ENCODE peak calls at places on chromosome 15, in eight cellular contexts. E is A549, Q is WTC11, I is HCT116, R is endothelial cell of umbilical vein, G is SK-N-SH, O is K562, U is HepG2. V is an unnamed sample.

GRCh38 chr15:35327789-35328188 is 218.2 kb downstream of the DPH6 start:
- DNase-seq in E (peak; percentile 14), Q (no peak), I (no peak), R (no peak), G (no peak), O (no peak), U (no peak), V (no peak)

GRCh38 chr15:100663066-100663465 is 60.7 kb downstream of the ASB7 start:
- DNase-seq in E (peak; percentile 48), Q (peak; percentile 59), I (peak; percentile 36), R (no peak), G (peak; percentile 64), O (peak; percentile 50), U (no peak), V (peak; percentile 43)

GRCh38 chr15:48681274-48681840 is 35.8 kb upstream of the FBN1 start:
- DNase-seq in E (no peak), Q (no peak), I (no peak), R (no peak), G (peak; percentile 14), O (no peak), U (no peak), V (no peak)

GRCh38 chr15:26222781-26223180 is 359.7 kb upstream of the ATP10A start:
- DNase-seq in E (no peak), Q (no peak), I (no peak), R (no peak), G (no peak), O (no peak), U (no peak), V (no peak)

GRCh38 chr15:80999623-81000036 is 1.1 kb upstream of the TLNRD1 start:
- DNase-seq in E (no peak), Q (no peak), I (peak; percentile 63), R (no peak), G (no peak), O (peak; percentile 54), U (no peak), V (peak; percentile 44)

GRCh38 chr15:97791824-97792792 is 168.4 kb upstream of the ARRDC4 start:
- DNase-seq in E (no peak), Q (peak; percentile 28), I (no peak), R (no peak), G (no peak), O (no peak), U (no peak), V (no peak)

GRCh38 chr15:45048784-45049631 is 26.0 kb downstream of the SORD start:
- DNase-seq in E (no peak), Q (no peak), I (no peak), R (no peak), G (no peak), O (peak; percentile 92), U (no peak), V (peak; percentile 93)

GRCh38 chr15:88745696-88746095 is 57.5 kb upstream of the ACAN start:
- DNase-seq in E (no peak), Q (no peak), I (no peak), R (no peak), G (no peak), O (no peak), U (no peak), V (no peak)

GRCh38 chr15:29988689-29989088 is 94.1 kb upstream of the GOLGA8J start:
- DNase-seq in E (no peak), Q (no peak), I (no peak), R (peak; percentile 14), G (no peak), O (no peak), U (no peak), V (no peak)

GRCh38 chr15:90837052-90837621 is 31.3 kb upstream of the FURIN start:
- DNase-seq in E (no peak), Q (no peak), I (no peak), R (no peak), G (no peak), O (no peak), U (no peak), V (no peak)

GRCh38 chr15:81473946-81474345 is 99.9 kb upstream of the TMC3 start:
- DNase-seq in E (no peak), Q (no peak), I (no peak), R (no peak), G (no peak), O (no peak), U (no peak), V (no peak)

GRCh38 chr15:78065284-78065872 is 12.1 kb downstream of the TBC1D2B start:
- DNase-seq in E (no peak), Q (peak; percentile 5), I (no peak), R (peak; percentile 68), G (no peak), O (no peak), U (peak; percentile 99), V (peak; percentile 95)

GRCh38 chr15:30940359-30940758 is 36.6 kb downstream of the FAN1 start:
- DNase-seq in E (peak; percentile 23), Q (no peak), I (no peak), R (no peak), G (no peak), O (no peak), U (no peak), V (no peak)

GRCh38 chr15:31523655-31524049 is 197.0 kb downstream of the KLF13 start:
- DNase-seq in E (no peak), Q (no peak), I (no peak), R (no peak), G (no peak), O (no peak), U (peak; percentile 3), V (no peak)

GRCh38 chr15:40293006-40293405 is 10.1 kb upstream of the ANKRD63 start:
- DNase-seq in E (no peak), Q (no peak), I (no peak), R (no peak), G (no peak), O (no peak), U (no peak), V (no peak)

GRCh38 chr15:61367953-61368352 is 138.9 kb upstream of the RORA start:
- DNase-seq in E (peak; percentile 17), Q (peak; percentile 28), I (no peak), R (no peak), G (no peak), O (no peak), U (no peak), V (no peak)

GRCh38 chr15:82530606-82531379 is 9.5 kb downstream of the RPS17 start:
- DNase-seq in E (peak; percentile 86), Q (peak; percentile 82), I (peak; percentile 73), R (peak; percentile 78), G (peak; percentile 82), O (peak; percentile 79), U (peak; percentile 67), V (peak; percentile 58)

GRCh38 chr15:90530250-90531051 is 728 bp downstream of the CRTC3 start:
- DNase-seq in E (peak; percentile 40), Q (peak; percentile 38), I (no peak), R (peak; percentile 51), G (peak; percentile 86), O (peak; percentile 68), U (no peak), V (peak; percentile 68)

GRCh38 chr15:37094542-37095196 is 5.7 kb downstream of the MEIS2 start:
- DNase-seq in E (no peak), Q (no peak), I (no peak), R (peak; percentile 35), G (no peak), O (no peak), U (no peak), V (no peak)

GRCh38 chr15:33243393-33243792 is 48.9 kb upstream of the FMN1 start:
- DNase-seq in E (peak; percentile 18), Q (no peak), I (no peak), R (no peak), G (no peak), O (no peak), U (no peak), V (no peak)

GRCh38 chr15:60830479-60830878 is 351.5 kb upstream of the ICE2 start:
- DNase-seq in E (no peak), Q (no peak), I (no peak), R (no peak), G (no peak), O (no peak), U (no peak), V (no peak)

GRCh38 chr15:57503051-57503702 is 88.5 kb upstream of the MYZAP start:
- DNase-seq in E (peak; percentile 35), Q (peak; percentile 64), I (no peak), R (no peak), G (no peak), O (peak; percentile 62), U (peak; percentile 25), V (peak; percentile 9)
- TF ChIP-seq CTCF in E (no peak), Q (peak; percentile 48), I (peak; percentile 10), R (peak; percentile 14), G (peak; percentile 21), O (peak; percentile 57), U (peak; percentile 54), V (peak; percentile 40)

GRCh38 chr15:76105911-76106310 is 46.1 kb downstream of the TMEM266 start:
- DNase-seq in E (no peak), Q (no peak), I (no peak), R (no peak), G (no peak), O (no peak), U (no peak), V (no peak)
- TF ChIP-seq MAX in E (no peak), Q (no peak), I (no peak), R (no peak), G (no peak), O (no peak), U (no peak), V (no peak)

DNA sequence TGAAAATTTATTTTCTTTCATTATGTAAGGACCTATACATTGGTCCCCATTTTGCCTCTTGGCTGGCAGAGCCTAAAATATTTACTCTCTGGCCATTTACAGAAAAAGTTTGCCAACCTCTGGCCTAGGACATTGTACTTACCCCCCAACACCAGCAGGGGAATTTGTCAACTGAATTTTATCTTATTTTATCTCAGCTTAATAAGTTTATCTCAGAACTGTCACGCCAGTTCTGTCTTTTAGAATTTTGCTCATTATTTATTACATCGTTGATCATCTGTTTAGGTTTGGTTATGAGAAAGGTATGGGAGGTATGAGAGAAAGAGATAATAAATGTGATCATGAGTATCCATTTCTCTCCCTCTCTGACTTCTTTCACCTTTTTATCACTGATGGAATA is 38.3 kb downstream of the CHD2 start:
- DNase-seq in E (no peak), Q (no peak), I (no peak), R (no peak), G (no peak), O (no peak), U (no peak), V (no peak)
- TF ChIP-seq CTCF in E (no peak), Q (peak; percentile 25), I (no peak), R (no peak), G (peak; percentile 43), O (no peak), U (no peak), V (peak; percentile 12)

GRCh38 chr15:66826504-66826903 is 124.5 kb downstream of the SMAD6 start:
- DNase-seq in E (no peak), Q (no peak), I (no peak), R (no peak), G (no peak), O (no peak), U (no peak), V (no peak)

GRCh38 chr15:66825731-66826130 is 123.7 kb downstream of the SMAD6 start:
- DNase-seq in E (no peak), Q (no peak), I (no peak), R (no peak), G (no peak), O (no peak), U (no peak), V (no peak)

GRCh38 chr15:66825139-66825538 is 123.1 kb downstream of the SMAD6 start:
- DNase-seq in E (no peak), Q (no peak), I (no peak), R (no peak), G (no peak), O (no peak), U (no peak), V (no peak)

GRCh38 chr15:66827698-66828055 is 125.6 kb downstream of the SMAD6 start:
- DNase-seq in E (no peak), Q (no peak), I (no peak), R (no peak), G (no peak), O (no peak), U (no peak), V (no peak)

GRCh38 chr15:66827039-66827697 is 125.1 kb downstream of the SMAD6 start:
- DNase-seq in E (no peak), Q (peak; percentile 36), I (no peak), R (no peak), G (no peak), O (no peak), U (no peak), V (no peak)
- TF ChIP-seq MAX in E (no peak), Q (no peak), I (no peak), R (no peak), G (no peak), O (no peak), U (no peak), V (no peak)